ENCODE peak calls at places on chromosomes 13 and 19, in six cellular contexts. C is spleen; Y is WERI-Rb-1; D is left lung; R is body of pancreas; A is effector memory CD4-positive, alpha-beta T cell. U is an unnamed sample.

GRCh38 chr13:50375792-50376191 is 360.5 kb downstream of the KCNRG start:
- DNase-seq in C (no peak), Y (no peak), D (no peak), R (no peak), A (no peak), U (no peak)

GRCh38 chr13:24619302-24619701 is 60.9 kb upstream of the ATP12A start:
- DNase-seq in C (no peak), Y (no peak), D (no peak), R (no peak), A (no peak), U (no peak)

GRCh38 chr13:31036717-31037116 is 104.3 kb downstream of the TEX26 start:
- DNase-seq in C (no peak), Y (no peak), D (no peak), R (no peak), A (no peak), U (no peak)

GRCh38 chr19:40512473-40513344 is 45.9 kb downstream of the SPTBN4 start:
- DNase-seq in C (no peak), Y (peak; percentile 57), D (no peak), R (no peak), A (no peak), U (no peak)

GRCh38 chr19:39986643-39987042 is 10.2 kb upstream of the ZNF546 start:
- DNase-seq in C (no peak), Y (no peak), D (no peak), R (no peak), A (no peak), U (no peak)

GRCh38 chr13:87884874-87885273 is 213.7 kb downstream of the SLITRK5 start:
- DNase-seq in C (no peak), Y (no peak), D (no peak), R (no peak), A (no peak), U (peak; percentile 2)

GRCh38 chr19:50912102-50912599 is 956 bp upstream of the KLK4 start:
- DNase-seq in C (no peak), Y (no peak), D (no peak), R (no peak), A (no peak), U (no peak)

GRCh38 chr13:90534617-90535340 is 812.7 kb upstream of the MIR17HG start:
- DNase-seq in C (no peak), Y (no peak), D (no peak), R (no peak), A (no peak), U (no peak)

GRCh38 chr19:21109116-21109515 is 27.1 kb downstream of the ZNF714 start:
- DNase-seq in C (no peak), Y (no peak), D (no peak), R (no peak), A (no peak), U (no peak)

GRCh38 chr19:49442354-49442753 is 1.0 kb upstream of the SLC17A7 start:
- DNase-seq in C (no peak), Y (peak; percentile 76), D (no peak), R (no peak), A (no peak), U (no peak)

GRCh38 chr19:49691243-49692101 is 556 bp downstream of the CPT1C start:
- DNase-seq in C (no peak), Y (peak; percentile 90), D (no peak), R (no peak), A (no peak), U (no peak)

GRCh38 chr19:7738023-7738422 is 6.1 kb upstream of the CLEC4G start:
- DNase-seq in C (no peak), Y (no peak), D (no peak), R (no peak), A (no peak), U (no peak)

GRCh38 chr13:20359335-20359734 is 127.2 kb upstream of the GJB6 start:
- DNase-seq in C (no peak), Y (no peak), D (no peak), R (no peak), A (no peak), U (no peak)

GRCh38 chr19:11987405-11988231 is 22.8 kb downstream of the ZNF763 start:
- DNase-seq in C (peak; percentile 97), Y (peak; percentile 98), D (peak; percentile 98), R (peak; percentile 95), A (peak; percentile 75), U (peak; percentile 85)

GRCh38 chr19:55206664-55207500 is 2.4 kb downstream of the PTPRH start:
- DNase-seq in C (peak; percentile 89), Y (peak; percentile 79), D (peak; percentile 85), R (peak; percentile 94), A (no peak), U (no peak)

GRCh38 chr19:53892981-53893325 is 11.0 kb downstream of the PRKCG start:
- DNase-seq in C (no peak), Y (peak; percentile 39), D (no peak), R (no peak), A (no peak), U (no peak)

GRCh38 chr13:95193509-95194230 is 107.6 kb downstream of the ABCC4 start:
- DNase-seq in C (no peak), Y (no peak), D (no peak), R (no peak), A (no peak), U (no peak)

GRCh38 chr13:27663947-27664346 is 42.3 kb downstream of the POLR1D start:
- DNase-seq in C (no peak), Y (no peak), D (no peak), R (no peak), A (no peak), U (no peak)

GRCh38 chr19:38606131-38606530 is 11.6 kb downstream of the MAP4K1 start:
- DNase-seq in C (no peak), Y (peak; percentile 81), D (no peak), R (no peak), A (no peak), U (no peak)

GRCh38 chr13:50810468-50810867 is 33.0 kb downstream of the DLEU7 start:
- DNase-seq in C (no peak), Y (no peak), D (no peak), R (no peak), A (no peak), U (no peak)

GRCh38 chr13:112522578-112522977 is 65.4 kb downstream of the TUBGCP3 start:
- DNase-seq in C (no peak), Y (no peak), D (no peak), R (no peak), A (no peak), U (no peak)

GRCh38 chr13:99281811-99282263 is 23.7 kb upstream of the GPR18 start:
- DNase-seq in C (peak; percentile 94), Y (no peak), D (peak; percentile 77), R (peak; percentile 15), A (peak; percentile 55), U (no peak)

GRCh38 chr19:35006999-35007365 is 6.9 kb downstream of the GRAMD1A start:
- DNase-seq in C (peak; percentile 58), Y (no peak), D (no peak), R (no peak), A (no peak), U (no peak)
- H3K36me3 ChIP-seq in C (peaks cover 71% of the 10 kb centered on the region), Y (peaks cover 59% of the 10 kb centered on the region), D (peaks cover 66% of the 10 kb centered on the region), R (peaks cover 8% of the 10 kb centered on the region), A (peaks cover 40% of the 10 kb centered on the region), U (peaks cover 37% of the 10 kb centered on the region)

GRCh38 chr13:60509601-60510386 is 112.8 kb downstream of the TDRD3 start:
- DNase-seq in C (no peak), Y (no peak), D (no peak), R (no peak), A (no peak), U (no peak)
- H3K36me3 ChIP-seq in C (peaks cover 68% of the 10 kb centered on the region), Y (no peaks in the 10 kb centered on the region), D (peaks cover 33% of the 10 kb centered on the region), R (no peaks in the 10 kb centered on the region), A (peaks cover 13% of the 10 kb centered on the region), U (peaks cover 5% of the 10 kb centered on the region)

DNA sequence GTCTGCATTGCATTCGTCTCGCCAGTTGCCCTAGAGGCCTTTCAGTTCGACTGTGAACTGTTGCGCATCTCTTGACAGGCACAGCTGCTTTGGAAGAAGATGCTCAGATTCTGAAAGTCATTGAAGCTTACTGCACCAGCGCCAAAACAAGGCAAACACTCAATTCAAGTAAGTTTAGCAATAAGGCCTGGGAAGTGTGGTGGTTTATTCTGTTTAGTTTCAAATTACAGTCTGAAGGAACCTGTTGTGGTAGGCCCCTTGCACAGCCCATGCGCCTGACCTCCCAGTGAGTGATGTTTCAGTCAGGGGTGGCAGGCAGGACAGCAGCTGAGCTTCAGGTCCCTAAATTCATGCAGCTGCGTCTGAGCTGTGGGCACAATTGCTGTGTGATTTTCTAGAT is 32.2 kb upstream of the TEX29 start:
- DNase-seq in C (no peak), Y (no peak), D (no peak), R (no peak), A (no peak), U (no peak)
- H3K36me3 ChIP-seq in C (peaks cover 100% of the 10 kb centered on the region), Y (peaks cover 72% of the 10 kb centered on the region), D (peaks cover 98% of the 10 kb centered on the region), R (no peaks in the 10 kb centered on the region), A (peaks cover 62% of the 10 kb centered on the region), U (peaks cover 33% of the 10 kb centered on the region)

DNA sequence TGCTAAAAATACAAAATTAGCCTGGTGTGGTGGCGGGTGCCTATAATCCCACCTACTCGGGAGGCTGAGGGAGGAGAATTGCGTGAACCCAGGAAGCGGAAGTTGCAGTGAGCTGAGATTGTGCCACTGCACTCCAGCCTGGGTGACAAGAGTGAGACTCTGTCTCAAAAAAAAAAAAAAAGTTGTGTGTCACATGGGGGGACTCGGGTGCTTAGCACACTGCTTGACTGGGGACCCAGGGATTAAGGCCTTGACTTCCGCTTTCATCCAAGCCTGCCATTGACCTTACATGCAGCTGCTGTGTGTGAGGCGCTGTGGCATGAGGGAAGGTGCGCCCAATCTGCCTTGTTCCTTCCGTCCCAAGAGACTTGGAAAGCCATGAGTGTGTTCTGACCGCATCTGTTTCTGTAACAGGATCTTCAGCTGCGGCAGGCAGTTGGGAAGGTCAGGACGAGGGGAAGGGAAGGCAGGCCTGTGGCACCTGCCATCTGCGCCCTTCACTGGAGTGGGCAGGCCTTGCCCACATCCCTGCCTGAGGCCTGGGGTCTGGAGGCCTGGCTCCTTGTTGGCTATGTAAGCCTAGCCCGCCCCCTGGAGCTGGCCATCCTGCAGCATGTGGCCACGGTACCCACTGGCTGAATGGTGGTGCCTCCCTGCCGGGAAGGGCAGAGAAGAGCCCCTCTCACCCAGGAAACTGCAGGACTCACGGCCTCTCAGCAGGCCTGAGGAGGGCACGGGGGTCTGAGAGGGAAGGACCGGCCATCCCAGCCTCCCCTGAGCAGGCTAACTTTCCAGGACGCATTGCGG is 23.0 kb downstream of the PPP1R37 start:
- DNase-seq in C (no peak), Y (no peak), D (no peak), R (no peak), A (no peak), U (no peak)
- H3K36me3 ChIP-seq in C (no peaks in the 10 kb centered on the region), Y (no peaks in the 10 kb centered on the region), D (peaks cover 3% of the 10 kb centered on the region), R (no peaks in the 10 kb centered on the region), A (no peaks in the 10 kb centered on the region), U (no peaks in the 10 kb centered on the region)

GRCh38 chr19:52196256-52196967 is 6.6 kb downstream of the PPP2R1A start:
- DNase-seq in C (no peak), Y (no peak), D (no peak), R (no peak), A (no peak), U (no peak)

GRCh38 chr19:52198678-52199077 is 8.8 kb downstream of the PPP2R1A start:
- DNase-seq in C (no peak), Y (no peak), D (no peak), R (no peak), A (no peak), U (no peak)

GRCh38 chr19:52200044-52200443 is 10.2 kb downstream of the PPP2R1A start:
- DNase-seq in C (no peak), Y (no peak), D (no peak), R (no peak), A (no peak), U (no peak)

DNA sequence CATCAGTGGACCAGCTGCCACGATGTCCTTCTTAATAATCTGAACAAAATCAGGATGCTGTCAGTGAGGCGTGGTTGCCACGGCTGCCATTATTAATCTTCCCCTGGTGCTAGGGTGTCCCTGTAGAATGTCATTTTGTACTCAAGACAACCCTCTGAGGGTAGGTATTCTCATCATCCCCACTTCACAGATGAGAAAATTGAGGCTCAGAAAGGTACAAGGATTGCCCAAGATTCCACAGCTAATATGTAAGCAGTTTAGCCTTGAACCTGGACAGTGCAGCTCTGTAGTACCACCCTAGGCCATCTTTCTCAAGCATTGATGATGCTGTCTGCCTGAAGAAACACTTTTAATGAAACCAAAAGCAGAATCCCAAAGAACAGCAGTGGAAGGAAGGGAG is 8.1 kb downstream of the PPP2R1A start:
- DNase-seq in C (no peak), Y (no peak), D (no peak), R (no peak), A (no peak), U (no peak)
- H3K36me3 ChIP-seq in C (peaks cover 97% of the 10 kb centered on the region), Y (peaks cover 72% of the 10 kb centered on the region), D (peaks cover 75% of the 10 kb centered on the region), R (no peaks in the 10 kb centered on the region), A (peaks cover 57% of the 10 kb centered on the region), U (peaks cover 27% of the 10 kb centered on the region)